ENCODE peak calls at places on chromosomes 11 and 22, in eight cellular contexts. E, V, Z, S, W, T, M and J are unnamed samples.

GRCh38 chr11:9231848-9232177 is 33.3 kb downstream of the DENND5A start:
- DNase-seq in E (no peak), V (peak; percentile 11), Z (peak; percentile 88), S (no peak), W (no peak), T (no peak), M (no peak), J (no peak)

GRCh38 chr22:43155789-43156188 is 4.4 kb downstream of the TSPO start:
- DNase-seq in E (no peak), V (no peak), Z (no peak), S (no peak), W (no peak), T (no peak), M (no peak), J (no peak)

GRCh38 chr11:17371614-17372013 is 16.8 kb downstream of the KCNJ11 start:
- DNase-seq in E (no peak), V (no peak), Z (no peak), S (no peak), W (peak; percentile 27), T (no peak), M (no peak), J (no peak)

GRCh38 chr22:36238348-36239149 is 778 bp downstream of the APOL2 start:
- DNase-seq in E (no peak), V (peak; percentile 57), Z (peak; percentile 31), S (no peak), W (no peak), T (no peak), M (no peak), J (no peak)

GRCh38 chr22:17569971-17570511 is 6.7 kb downstream of the SLC25A18 start:
- DNase-seq in E (no peak), V (no peak), Z (peak; percentile 69), S (no peak), W (no peak), T (no peak), M (no peak), J (no peak)

GRCh38 chr11:24598636-24599035 is 101.8 kb downstream of the LUZP2 start:
- DNase-seq in E (no peak), V (no peak), Z (no peak), S (no peak), W (no peak), T (no peak), M (no peak), J (no peak)

GRCh38 chr11:7555067-7555699 is 41.4 kb downstream of the PPFIBP2 start:
- DNase-seq in E (no peak), V (peak; percentile 41), Z (peak; percentile 64), S (no peak), W (no peak), T (no peak), M (no peak), J (no peak)

GRCh38 chr11:16180868-16181267 is 175.5 kb downstream of the SOX6 start:
- DNase-seq in E (no peak), V (no peak), Z (no peak), S (no peak), W (no peak), T (no peak), M (no peak), J (no peak)

GRCh38 chr22:36497910-36498669 is 8.8 kb downstream of the FOXRED2 start:
- DNase-seq in E (no peak), V (no peak), Z (no peak), S (no peak), W (no peak), T (no peak), M (no peak), J (no peak)

GRCh38 chr11:123707606-123708205 is 33.8 kb downstream of the ZNF202 start:
- DNase-seq in E (no peak), V (peak; percentile 45), Z (peak; percentile 61), S (peak; percentile 50), W (peak; percentile 65), T (no peak), M (peak; percentile 41), J (peak; percentile 46)

GRCh38 chr22:49574861-49575702 is 252.6 kb downstream of the BRD1 start:
- DNase-seq in E (no peak), V (no peak), Z (no peak), S (no peak), W (no peak), T (no peak), M (no peak), J (no peak)